ENCODE peak calls at places on chromosomes 6 and 20, in five cellular contexts. S, Y, B, M and A are unnamed samples.

GRCh38 chr6:24931752-24932691 is 3.7 kb downstream of the RIPOR2 start:
- DNase-seq in S (no peak), M (no peak), B (peak), Y (no peak), A (no peak)

GRCh38 chr6:12485226-12485764 is 195.1 kb downstream of the EDN1 start:
- DNase-seq in Y (no peak), M (no peak), S (no peak), B (peak), A (no peak)

GRCh38 chr6:113654396-113654795 is 202.7 kb upstream of the MARCKS start:
- DNase-seq in Y (peak), M (peak), S (no peak), B (peak), A (peak)

GRCh38 chr20:31833130-31833930 is 12.1 kb downstream of the FOXS1 start:
- DNase-seq in B (peak), M (peak), Y (peak), S (no peak), A (no peak)

GRCh38 chr20:62822788-62823651 is 6.2 kb downstream of the COL9A3 start:
- DNase-seq in M (peak), Y (peak), S (peak), B (peak), A (no peak)

GRCh38 chr20:47956261-47956995 is 171.1 kb upstream of the SULF2 start:
- DNase-seq in Y (no peak), B (no peak), S (no peak), M (no peak), A (peak)

GRCh38 chr6:163745566-163746400 is 331.3 kb downstream of the QKI start:
- DNase-seq in S (peak), Y (peak), B (peak), M (no peak), A (peak)

GRCh38 chr6:37369321-37370196 is 15.8 kb downstream of the RNF8 start:
- DNase-seq in S (no peak), M (no peak), B (peak), Y (no peak), A (no peak)

GRCh38 chr20:58471161-58471834 is 43.9 kb downstream of the APCDD1L start:
- DNase-seq in M (no peak), Y (no peak), S (no peak), B (peak), A (peak)

GRCh38 chr6:124203812-124204167 is 400.1 kb downstream of the NKAIN2 start:
- DNase-seq in Y (no peak), B (no peak), S (no peak), M (no peak), A (peak)

GRCh38 chr6:150539568-150539967 is 60.1 kb upstream of the PLEKHG1 start:
- DNase-seq in Y (no peak), B (no peak), M (no peak), S (no peak), A (no peak)

GRCh38 chr20:12171927-12172581 is 254.4 kb downstream of the BTBD3 start:
- DNase-seq in M (no peak), B (peak), Y (no peak), S (no peak), A (peak)

GRCh38 chr20:32249030-32249738 is 28.3 kb upstream of the KIF3B start:
- DNase-seq in Y (no peak), S (no peak), M (no peak), B (no peak), A (no peak)

GRCh38 chr20:37518606-37519507 is 2.2 kb upstream of the NNAT start:
- DNase-seq in S (no peak), M (peak), Y (no peak), B (no peak), A (no peak)

GRCh38 chr6:13531956-13532355 is 42.4 kb upstream of the SIRT5 start:
- DNase-seq in B (no peak), S (no peak), M (no peak), Y (no peak), A (no peak)

GRCh38 chr20:47066484-47067270 is 172.0 kb downstream of the EYA2 start:
- DNase-seq in B (no peak), M (no peak), S (no peak), Y (no peak), A (peak)

GRCh38 chr20:9119776-9120175 is 50.9 kb downstream of the PLCB4 start:
- DNase-seq in B (no peak), Y (peak), M (peak), S (no peak), A (no peak)

GRCh38 chr6:42929928-42930360 is 664 bp downstream of the CNPY3 start:
- DNase-seq in Y (peak), S (peak), M (peak), B (peak), A (peak)

GRCh38 chr6:154039231-154039842 is at the start of gene OPRM1:
- DNase-seq in Y (peak), S (no peak), B (peak), M (peak), A (no peak)

GRCh38 chr20:7010584-7010983 is 243.1 kb downstream of the BMP2 start:
- DNase-seq in Y (no peak), S (no peak), M (no peak), B (peak), A (no peak)

GRCh38 chr20:3924304-3925112 is 35.3 kb downstream of the PANK2 start:
- DNase-seq in B (no peak), M (peak), Y (no peak), S (no peak), A (no peak)

GRCh38 chr6:37710616-37711015 is 12.9 kb upstream of the MDGA1 start:
- DNase-seq in B (no peak), Y (no peak), S (no peak), M (no peak), A (no peak)

GRCh38 chr6:35292494-35292893 is 5.1 kb upstream of the DEF6 start:
- DNase-seq in Y (no peak), S (no peak), M (no peak), B (no peak), A (no peak)

GRCh38 chr6:35294308-35294945 is 3.2 kb upstream of the DEF6 start:
- DNase-seq in S (no peak), B (peak), M (peak), Y (peak), A (no peak)

GRCh38 chr6:35295521-35296315 is 1.9 kb upstream of the DEF6 start:
- DNase-seq in M (no peak), Y (no peak), S (no peak), B (no peak), A (no peak)

GRCh38 chr6:35295036-35295435 is 2.6 kb upstream of the DEF6 start:
- DNase-seq in M (no peak), Y (no peak), B (no peak), S (no peak), A (no peak)

DNA sequence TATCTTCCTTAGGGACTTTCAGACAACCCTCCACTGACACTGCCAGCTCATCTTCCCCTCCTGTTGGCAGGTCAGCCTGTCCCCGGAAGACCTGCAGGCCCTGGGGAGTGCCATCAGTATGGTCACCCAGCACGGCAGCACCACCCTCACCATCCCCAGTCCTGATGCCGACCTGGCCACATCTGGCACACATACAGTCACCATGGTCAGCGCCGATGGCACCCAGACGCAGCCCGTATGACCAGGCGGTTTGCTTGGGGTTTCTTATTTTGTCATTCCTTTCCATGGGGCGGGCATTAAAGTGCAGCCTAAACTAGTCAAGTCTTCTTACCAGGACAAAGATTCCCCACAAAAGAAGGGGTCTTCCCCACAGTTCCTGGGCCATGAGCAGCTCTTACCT is 3.9 kb upstream of the DEF6 start:
- DNase-seq in S (no peak), Y (no peak), B (no peak), M (no peak), A (no peak)
- H3K4me3 ChIP-seq in S (no peak), Y (no peak), B (no peak), M (no peak), A (no peak)

GRCh38 chr6:165664553-165665383 is 1.7 kb upstream of the PDE10A start:
- DNase-seq in Y (no peak), S (no peak), B (no peak), M (no peak), A (no peak)

GRCh38 chr6:165663283-165663735 is 268 bp upstream of the PDE10A start:
- DNase-seq in M (no peak), S (no peak), Y (peak), B (peak), A (no peak)

GRCh38 chr6:165665384-165665672 is 2.3 kb upstream of the PDE10A start:
- DNase-seq in B (no peak), M (no peak), S (no peak), Y (no peak), A (no peak)

GRCh38 chr6:165662671-165663282 is at the start of gene PDE10A:
- DNase-seq in B (peak), Y (no peak), S (no peak), M (peak), A (no peak)

GRCh38 chr6:165663736-165664552 is 903 bp upstream of the PDE10A start:
- DNase-seq in M (no peak), S (no peak), Y (no peak), B (peak), A (no peak)
- H3K4me3 ChIP-seq in M (peak), S (peak), Y (no peak), B (no peak), A (peak)

DNA sequence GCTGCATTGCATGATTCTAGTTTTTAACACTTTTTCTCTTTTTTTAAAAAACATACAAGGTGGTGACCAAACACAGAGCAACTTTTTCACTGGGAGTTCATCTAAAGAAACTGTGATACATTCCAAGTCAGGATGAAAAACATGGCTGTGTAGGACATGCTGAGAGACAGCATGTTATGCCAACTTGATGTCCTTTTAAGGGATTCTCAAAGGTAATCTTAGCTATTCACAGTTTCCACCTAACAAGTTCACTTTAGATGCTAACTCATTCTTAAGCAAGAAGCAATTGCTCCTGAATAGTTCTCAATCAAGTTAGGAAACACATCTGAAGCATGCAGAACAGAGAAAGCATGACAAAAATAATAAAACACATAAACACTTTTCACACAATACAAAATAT is 3.3 kb downstream of the ASCC3 start:
- DNase-seq in B (peak), M (no peak), S (no peak), Y (no peak), A (no peak)
- H3K4me3 ChIP-seq in B (peak), M (no peak), S (no peak), Y (no peak), A (no peak)

DNA sequence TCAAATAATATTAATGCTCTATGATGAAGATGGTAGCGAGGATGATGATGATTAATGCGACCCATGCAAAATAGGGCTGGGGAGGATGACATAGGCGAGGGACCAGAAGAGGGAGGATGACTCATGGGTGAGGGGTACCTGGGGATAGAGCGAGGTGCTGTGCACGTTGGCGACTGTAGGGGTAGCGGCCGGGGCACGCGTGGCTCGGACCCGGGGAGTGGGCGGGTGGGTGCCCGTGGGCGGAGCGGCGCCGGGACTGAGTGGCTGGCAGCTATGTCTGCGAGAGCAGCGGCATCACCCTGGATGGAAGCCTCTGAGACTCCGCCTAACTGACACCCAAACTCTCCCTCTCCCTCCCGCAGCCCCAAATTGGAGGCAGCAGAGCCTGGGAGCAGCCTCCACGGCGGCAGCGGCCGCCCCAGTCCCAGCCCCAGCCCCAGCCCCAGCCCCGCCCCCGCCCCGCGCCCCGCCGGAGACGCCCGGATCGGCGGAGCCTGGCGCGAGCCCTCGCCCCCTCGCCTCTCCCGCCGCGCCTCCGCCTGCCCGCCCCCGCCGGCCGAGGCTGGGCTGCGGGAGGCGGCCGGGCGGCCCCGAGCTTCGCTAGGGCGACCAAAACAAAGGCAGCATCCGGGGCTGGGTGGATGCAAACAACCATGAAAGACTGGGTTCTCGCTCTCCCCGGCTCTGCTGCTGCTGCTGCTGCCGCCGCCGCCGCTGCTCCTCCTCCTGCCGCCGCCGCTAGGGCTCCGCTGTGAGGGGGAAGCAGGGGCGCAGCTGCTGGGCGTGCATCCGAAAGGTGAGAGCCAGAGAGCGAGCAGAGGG is at the start of gene RIMS1:
- DNase-seq in S (no peak), B (peak), Y (peak), M (no peak), A (no peak)
- H3K4me3 ChIP-seq in S (peak), B (peak), Y (no peak), M (peak), A (peak)

GRCh38 chr20:16280219-16280618 is 293.0 kb downstream of the KIF16B start:
- DNase-seq in B (no peak), M (no peak), S (no peak), Y (no peak), A (no peak)
- H3K4me3 ChIP-seq in B (no peak), M (no peak), S (no peak), Y (no peak), A (no peak)

DNA sequence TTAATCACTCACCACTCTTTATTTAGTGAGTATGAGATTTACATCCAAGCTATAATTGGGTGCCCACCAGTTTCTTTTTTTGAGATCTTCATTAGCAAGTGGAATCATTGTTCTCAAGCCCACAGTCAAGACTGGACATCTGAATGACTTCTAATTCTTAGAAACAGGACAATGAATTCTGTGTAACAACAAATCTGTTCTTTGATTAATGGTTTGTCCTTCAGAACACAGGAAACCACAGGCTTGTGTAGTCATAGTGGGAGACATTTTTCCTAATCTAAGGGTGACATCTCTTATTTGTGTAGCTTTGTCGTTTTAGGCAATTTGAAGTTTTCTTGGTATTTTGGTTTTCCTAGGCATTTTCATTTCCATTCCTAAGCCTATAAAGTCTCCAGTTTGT is 903.8 kb upstream of the MAP3K7 start:
- DNase-seq in Y (no peak), M (no peak), B (no peak), S (no peak), A (no peak)
- H3K4me3 ChIP-seq in Y (no peak), M (no peak), B (no peak), S (no peak), A (no peak)

DNA sequence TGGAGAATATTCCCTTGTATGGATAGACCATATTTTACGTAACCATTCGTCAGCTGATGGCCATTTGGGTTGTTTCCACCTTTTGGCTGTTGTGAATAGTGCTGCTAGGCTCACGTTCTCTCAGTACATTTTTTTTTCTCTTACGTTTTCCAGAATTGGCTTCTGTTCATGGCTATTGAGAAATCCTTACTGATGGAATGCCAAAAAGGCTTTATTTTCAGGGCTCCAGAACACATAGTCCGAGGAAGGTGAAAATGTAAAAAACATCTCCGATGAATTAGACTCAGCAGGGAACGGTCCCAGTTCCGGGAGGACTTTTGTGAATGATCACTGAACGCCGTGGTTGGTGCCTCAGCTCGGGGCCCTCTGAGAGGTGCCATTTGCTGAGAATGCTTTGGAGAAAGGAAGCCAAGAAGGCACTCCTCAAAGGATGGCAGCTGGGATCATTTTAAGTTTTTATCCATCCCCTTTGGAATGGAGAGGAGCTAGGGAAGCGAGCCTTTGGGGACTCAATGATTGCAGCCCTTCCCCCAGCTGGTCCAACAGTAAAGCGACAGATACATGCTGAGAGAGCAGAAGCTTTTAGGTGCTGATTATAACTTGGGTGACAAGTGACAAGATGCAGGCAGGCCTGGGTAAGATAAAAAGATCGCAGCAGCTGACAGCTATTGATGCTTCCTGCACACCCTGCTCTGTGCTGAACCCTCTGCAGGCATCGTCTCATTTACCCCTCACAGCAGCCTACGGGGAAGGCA is 133.3 kb upstream of the KCNG1 start:
- DNase-seq in B (peak), Y (no peak), S (no peak), M (no peak), A (peak)
- H3K4me3 ChIP-seq in B (peak), Y (no peak), S (no peak), M (no peak), A (no peak)

GRCh38 chr6:161104966-161105365 is 113.4 kb downstream of the MAP3K4 start:
- DNase-seq in Y (no peak), S (no peak), B (peak), M (no peak), A (no peak)
- H3K4me3 ChIP-seq in Y (no peak), S (no peak), B (no peak), M (no peak), A (no peak)